ENCODE peak calls at places on chromosomes 1 and 21, in six cellular contexts. One of them, this sample, is unnamed.
A peak's percentile ranks its signal among the peaks of the same experiment; 100 is the strongest.

GRCh38 chr1:207393610-207394009 is 60.5 kb upstream of the CR2 start:
- DNase-seq in naive thymus-derived CD4-positive, alpha-beta T cell: no peak
- DNase-seq in astrocyte: peak; percentile 90
- DNase-seq in MM.1S: no peak
- DNase-seq in right cardiac atrium: no peak
- DNase-seq in colonic mucosa: no peak
- DNase-seq in this sample: peak; percentile 54

GRCh38 chr21:36902331-36902730 is 64.1 kb downstream of the HLCS start:
- DNase-seq in naive thymus-derived CD4-positive, alpha-beta T cell: no peak
- DNase-seq in astrocyte: no peak
- DNase-seq in MM.1S: no peak
- DNase-seq in right cardiac atrium: no peak
- DNase-seq in colonic mucosa: no peak
- DNase-seq in this sample: no peak

GRCh38 chr1:43454270-43455011 is 710 bp upstream of the HYI start:
- DNase-seq in naive thymus-derived CD4-positive, alpha-beta T cell: peak; percentile 63
- DNase-seq in astrocyte: peak; percentile 84
- DNase-seq in MM.1S: peak; percentile 94
- DNase-seq in right cardiac atrium: peak; percentile 75
- DNase-seq in colonic mucosa: peak; percentile 93
- DNase-seq in this sample: peak; percentile 88

GRCh38 chr1:245512980-245513578 is 358.3 kb downstream of the KIF26B start:
- DNase-seq in naive thymus-derived CD4-positive, alpha-beta T cell: no peak
- DNase-seq in astrocyte: no peak
- DNase-seq in MM.1S: peak; percentile 90
- DNase-seq in right cardiac atrium: no peak
- DNase-seq in colonic mucosa: no peak
- DNase-seq in this sample: no peak

GRCh38 chr1:151373196-151373595 is 691 bp upstream of the SELENBP1 start:
- DNase-seq in naive thymus-derived CD4-positive, alpha-beta T cell: no peak
- DNase-seq in astrocyte: no peak
- DNase-seq in MM.1S: no peak
- DNase-seq in right cardiac atrium: no peak
- DNase-seq in colonic mucosa: no peak
- DNase-seq in this sample: no peak

GRCh38 chr1:204480515-204480914 is 14.1 kb downstream of the PIK3C2B start:
- DNase-seq in naive thymus-derived CD4-positive, alpha-beta T cell: no peak
- DNase-seq in astrocyte: no peak
- DNase-seq in MM.1S: no peak
- DNase-seq in right cardiac atrium: no peak
- DNase-seq in colonic mucosa: no peak
- DNase-seq in this sample: no peak

GRCh38 chr1:157882560-157882959 is 41.0 kb upstream of the CD5L start:
- DNase-seq in naive thymus-derived CD4-positive, alpha-beta T cell: no peak
- DNase-seq in astrocyte: no peak
- DNase-seq in MM.1S: no peak
- DNase-seq in right cardiac atrium: no peak
- DNase-seq in colonic mucosa: no peak
- DNase-seq in this sample: no peak

GRCh38 chr1:155897746-155898145 is 13.4 kb downstream of the RIT1 start:
- DNase-seq in naive thymus-derived CD4-positive, alpha-beta T cell: no peak
- DNase-seq in astrocyte: no peak
- DNase-seq in MM.1S: no peak
- DNase-seq in right cardiac atrium: no peak
- DNase-seq in colonic mucosa: no peak
- DNase-seq in this sample: no peak

GRCh38 chr1:198734323-198735008 is 95.6 kb downstream of the PTPRC start:
- DNase-seq in naive thymus-derived CD4-positive, alpha-beta T cell: no peak
- DNase-seq in astrocyte: no peak
- DNase-seq in MM.1S: peak; percentile 58
- DNase-seq in right cardiac atrium: no peak
- DNase-seq in colonic mucosa: no peak
- DNase-seq in this sample: no peak

GRCh38 chr1:39900662-39901485 is 843 bp downstream of the MYCL start:
- DNase-seq in naive thymus-derived CD4-positive, alpha-beta T cell: peak; percentile 4
- DNase-seq in astrocyte: peak; percentile 12
- DNase-seq in MM.1S: peak; percentile 14
- DNase-seq in right cardiac atrium: peak; percentile 23
- DNase-seq in colonic mucosa: peak; percentile 44
- DNase-seq in this sample: peak; percentile 33

GRCh38 chr1:39104158-39105060 is 78.3 kb downstream of the NDUFS5 start:
- DNase-seq in naive thymus-derived CD4-positive, alpha-beta T cell: no peak
- DNase-seq in astrocyte: no peak
- DNase-seq in MM.1S: no peak
- DNase-seq in right cardiac atrium: no peak
- DNase-seq in colonic mucosa: peak; percentile 35
- DNase-seq in this sample: peak; percentile 26

GRCh38 chr1:212560933-212561460 is 47.6 kb upstream of the ATF3 start:
- DNase-seq in naive thymus-derived CD4-positive, alpha-beta T cell: no peak
- DNase-seq in astrocyte: no peak
- DNase-seq in MM.1S: no peak
- DNase-seq in right cardiac atrium: no peak
- DNase-seq in colonic mucosa: no peak
- DNase-seq in this sample: no peak

GRCh38 chr21:28789571-28789970 is 203.1 kb downstream of the LTN1 start:
- DNase-seq in naive thymus-derived CD4-positive, alpha-beta T cell: no peak
- DNase-seq in astrocyte: no peak
- DNase-seq in MM.1S: no peak
- DNase-seq in right cardiac atrium: no peak
- DNase-seq in colonic mucosa: no peak
- DNase-seq in this sample: no peak

GRCh38 chr1:147515046-147515869 is 26.0 kb upstream of the BCL9 start:
- DNase-seq in naive thymus-derived CD4-positive, alpha-beta T cell: peak; percentile 37
- DNase-seq in astrocyte: peak; percentile 46
- DNase-seq in MM.1S: peak; percentile 49
- DNase-seq in right cardiac atrium: no peak
- DNase-seq in colonic mucosa: peak; percentile 42
- DNase-seq in this sample: peak; percentile 85

GRCh38 chr1:172697463-172698100 is 38.7 kb downstream of the FASLG start:
- DNase-seq in naive thymus-derived CD4-positive, alpha-beta T cell: peak; percentile 52
- DNase-seq in astrocyte: no peak
- DNase-seq in MM.1S: no peak
- DNase-seq in right cardiac atrium: no peak
- DNase-seq in colonic mucosa: no peak
- DNase-seq in this sample: no peak

GRCh38 chr1:167077128-167077867 is 12.9 kb downstream of the GPA33 start:
- DNase-seq in naive thymus-derived CD4-positive, alpha-beta T cell: no peak
- DNase-seq in astrocyte: no peak
- DNase-seq in MM.1S: no peak
- DNase-seq in right cardiac atrium: no peak
- DNase-seq in colonic mucosa: no peak
- DNase-seq in this sample: no peak

GRCh38 chr1:154744352-154744751 is 125.7 kb downstream of the KCNN3 start:
- DNase-seq in naive thymus-derived CD4-positive, alpha-beta T cell: no peak
- DNase-seq in astrocyte: no peak
- DNase-seq in MM.1S: no peak
- DNase-seq in right cardiac atrium: no peak
- DNase-seq in colonic mucosa: no peak
- DNase-seq in this sample: no peak

GRCh38 chr21:39525129-39525528 is 73.4 kb downstream of the SH3BGR start:
- DNase-seq in naive thymus-derived CD4-positive, alpha-beta T cell: no peak
- DNase-seq in astrocyte: no peak
- DNase-seq in MM.1S: no peak
- DNase-seq in right cardiac atrium: no peak
- DNase-seq in colonic mucosa: no peak
- DNase-seq in this sample: no peak

GRCh38 chr21:37008705-37009104 is 2.2 kb downstream of the RIPPLY3 start:
- DNase-seq in naive thymus-derived CD4-positive, alpha-beta T cell: no peak
- DNase-seq in astrocyte: no peak
- DNase-seq in MM.1S: no peak
- DNase-seq in right cardiac atrium: no peak
- DNase-seq in colonic mucosa: no peak
- DNase-seq in this sample: no peak

GRCh38 chr21:45322231-45322959 is 34.7 kb upstream of the POFUT2 start:
- DNase-seq in naive thymus-derived CD4-positive, alpha-beta T cell: peak; percentile 69
- DNase-seq in astrocyte: no peak
- DNase-seq in MM.1S: no peak
- DNase-seq in right cardiac atrium: peak; percentile 14
- DNase-seq in colonic mucosa: no peak
- DNase-seq in this sample: no peak

GRCh38 chr1:4796161-4796998 is 142.0 kb downstream of the AJAP1 start:
- DNase-seq in naive thymus-derived CD4-positive, alpha-beta T cell: no peak
- DNase-seq in astrocyte: no peak
- DNase-seq in MM.1S: peak; percentile 71
- DNase-seq in right cardiac atrium: no peak
- DNase-seq in colonic mucosa: no peak
- DNase-seq in this sample: no peak

GRCh38 chr1:35623832-35624231 is 17.5 kb downstream of the PSMB2 start:
- DNase-seq in naive thymus-derived CD4-positive, alpha-beta T cell: no peak
- DNase-seq in astrocyte: no peak
- DNase-seq in MM.1S: peak; percentile 33
- DNase-seq in right cardiac atrium: no peak
- DNase-seq in colonic mucosa: no peak
- DNase-seq in this sample: no peak
- H3K4me1 ChIP-seq in naive thymus-derived CD4-positive, alpha-beta T cell: no peaks in the 10 kb centered on the region
- H3K4me1 ChIP-seq in astrocyte: no peaks in the 10 kb centered on the region
- H3K4me1 ChIP-seq in MM.1S: peaks cover 16% of the 10 kb centered on the region
- H3K4me1 ChIP-seq in right cardiac atrium: no peaks in the 10 kb centered on the region
- H3K4me1 ChIP-seq in colonic mucosa: no peaks in the 10 kb centered on the region
- H3K4me1 ChIP-seq in this sample: peaks cover 5% of the 10 kb centered on the region

DNA sequence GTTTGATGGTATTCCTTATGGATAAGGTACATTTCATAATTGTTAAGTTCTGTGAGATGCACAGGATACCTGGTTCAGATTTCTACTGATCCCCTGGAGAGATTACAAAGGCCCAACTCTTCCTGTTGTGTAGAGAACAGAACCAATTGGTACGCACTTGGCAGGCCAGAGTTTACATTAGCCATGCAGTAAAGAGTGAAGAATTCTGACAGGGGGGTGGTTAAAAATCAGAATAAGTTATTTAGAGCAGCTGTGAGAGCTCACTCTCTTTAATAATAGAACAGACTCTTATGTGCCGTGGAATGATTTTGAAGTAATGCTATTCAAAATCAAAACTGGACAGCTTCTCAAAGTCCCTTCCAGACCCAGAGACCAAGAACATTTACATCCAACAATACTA is 4.2 kb downstream of the USP24 start:
- DNase-seq in naive thymus-derived CD4-positive, alpha-beta T cell: no peak
- DNase-seq in astrocyte: no peak
- DNase-seq in MM.1S: no peak
- DNase-seq in right cardiac atrium: no peak
- DNase-seq in colonic mucosa: no peak
- DNase-seq in this sample: no peak
- H3K4me1 ChIP-seq in naive thymus-derived CD4-positive, alpha-beta T cell: peaks cover 36% of the 10 kb centered on the region
- H3K4me1 ChIP-seq in astrocyte: peaks cover 8% of the 10 kb centered on the region
- H3K4me1 ChIP-seq in MM.1S: peaks cover 22% of the 10 kb centered on the region
- H3K4me1 ChIP-seq in right cardiac atrium: peaks cover 7% of the 10 kb centered on the region
- H3K4me1 ChIP-seq in colonic mucosa: peaks cover 11% of the 10 kb centered on the region
- H3K4me1 ChIP-seq in this sample: peaks cover 60% of the 10 kb centered on the region

GRCh38 chr1:235284231-235284630 is 43.7 kb downstream of the ARID4B start:
- DNase-seq in naive thymus-derived CD4-positive, alpha-beta T cell: no peak
- DNase-seq in astrocyte: no peak
- DNase-seq in MM.1S: no peak
- DNase-seq in right cardiac atrium: no peak
- DNase-seq in colonic mucosa: no peak
- DNase-seq in this sample: no peak
- H3K4me1 ChIP-seq in naive thymus-derived CD4-positive, alpha-beta T cell: peaks cover 38% of the 10 kb centered on the region
- H3K4me1 ChIP-seq in astrocyte: no peaks in the 10 kb centered on the region
- H3K4me1 ChIP-seq in MM.1S: no peaks in the 10 kb centered on the region
- H3K4me1 ChIP-seq in right cardiac atrium: peaks cover 3% of the 10 kb centered on the region
- H3K4me1 ChIP-seq in colonic mucosa: no peaks in the 10 kb centered on the region
- H3K4me1 ChIP-seq in this sample: peaks cover 57% of the 10 kb centered on the region

GRCh38 chr1:16068356-16069270 is 4.8 kb downstream of the FAM131C start:
- DNase-seq in naive thymus-derived CD4-positive, alpha-beta T cell: no peak
- DNase-seq in astrocyte: no peak
- DNase-seq in MM.1S: no peak
- DNase-seq in right cardiac atrium: peak; percentile 52
- DNase-seq in colonic mucosa: no peak
- DNase-seq in this sample: peak; percentile 79
- H3K4me1 ChIP-seq in naive thymus-derived CD4-positive, alpha-beta T cell: peaks cover 17% of the 10 kb centered on the region
- H3K4me1 ChIP-seq in astrocyte: peaks cover under 1% of the 10 kb centered on the region
- H3K4me1 ChIP-seq in MM.1S: no peaks in the 10 kb centered on the region
- H3K4me1 ChIP-seq in right cardiac atrium: peaks cover 10% of the 10 kb centered on the region
- H3K4me1 ChIP-seq in colonic mucosa: peaks cover 4% of the 10 kb centered on the region
- H3K4me1 ChIP-seq in this sample: peaks cover 75% of the 10 kb centered on the region

This sample was measured in body of pancreas.